ENCODE peak calls at places on chromosomes 11 and 22, in five cellular contexts. W, F, A, S and Q are unnamed samples.

GRCh38 chr11:10993186-10993585 is 135.3 kb upstream of the ZBED5 start:
- DNase-seq in W (peak), F (no peak), A (no peak), S (no peak), Q (no peak)

GRCh38 chr11:110471315-110471714 is 41.6 kb downstream of the FDX1 start:
- DNase-seq in W (peak), F (no peak), A (no peak), S (no peak), Q (no peak)

GRCh38 chr11:32137263-32137662 is 46.4 kb downstream of the RCN1 start:
- DNase-seq in W (peak), F (no peak), A (no peak), S (no peak), Q (no peak)

GRCh38 chr11:75476716-75477613 is 44.0 kb upstream of the KLHL35 start:
- DNase-seq in W (no peak), F (no peak), A (no peak), S (no peak), Q (no peak)

GRCh38 chr11:96218901-96219300 is 124.1 kb downstream of the MAML2 start:
- DNase-seq in W (no peak), F (no peak), A (no peak), S (no peak), Q (no peak)

GRCh38 chr11:96524475-96524874 is 134.7 kb downstream of the JRKL start:
- DNase-seq in W (peak), F (no peak), A (no peak), S (no peak), Q (no peak)

GRCh38 chr22:28024422-28024888 is 105.4 kb upstream of the PITPNB start:
- DNase-seq in W (no peak), F (no peak), A (no peak), S (no peak), Q (no peak)

GRCh38 chr22:47448231-47449035 is 686.0 kb downstream of the TBC1D22A start:
- DNase-seq in W (no peak), F (no peak), A (no peak), S (no peak), Q (no peak)

GRCh38 chr22:28933321-28933720 is 49.9 kb downstream of the ZNRF3 start:
- DNase-seq in W (no peak), F (no peak), A (no peak), S (no peak), Q (no peak)

GRCh38 chr22:22999473-22999872 is 70.8 kb upstream of the GNAZ start:
- DNase-seq in W (peak), F (no peak), A (no peak), S (no peak), Q (no peak)

GRCh38 chr11:3970101-3970500 is 114.6 kb downstream of the STIM1 start:
- DNase-seq in W (no peak), F (no peak), A (no peak), S (no peak), Q (no peak)

GRCh38 chr22:50699001-50699753 is 26.6 kb downstream of the SHANK3 start:
- DNase-seq in W (no peak), F (no peak), A (no peak), S (no peak), Q (no peak)

GRCh38 chr22:31334329-31334728 is 11.8 kb downstream of the PATZ1 start:
- DNase-seq in W (no peak), F (no peak), A (no peak), S (no peak), Q (peak)

GRCh38 chr11:800473-800872 is 2.4 kb upstream of the SLC25A22 start:
- DNase-seq in W (no peak), F (no peak), A (no peak), S (no peak), Q (no peak)

GRCh38 chr22:22827187-22827948 is 60.2 kb upstream of the IGLL5 start:
- DNase-seq in W (no peak), F (no peak), A (no peak), S (no peak), Q (no peak)

GRCh38 chr22:32204211-32204855 is 540 bp downstream of the RFPL2 start:
- DNase-seq in W (no peak), F (no peak), A (no peak), S (no peak), Q (peak)

GRCh38 chr11:95451682-95452081 is 220.7 kb upstream of the SESN3 start:
- DNase-seq in W (peak), F (no peak), A (no peak), S (no peak), Q (no peak)

GRCh38 chr11:58597749-58598148 is 18.9 kb downstream of the ZFP91 start:
- DNase-seq in W (no peak), F (no peak), A (no peak), S (no peak), Q (no peak)

GRCh38 chr11:15062631-15063030 is 10.8 kb upstream of the CALCB start:
- DNase-seq in W (no peak), F (no peak), A (no peak), S (no peak), Q (no peak)

GRCh38 chr11:69918938-69919650 is 99.9 kb upstream of the FGF3 start:
- DNase-seq in W (peak), F (peak), A (peak), S (peak), Q (peak)

GRCh38 chr11:121250843-121251242 is 41.7 kb upstream of the SC5D start:
- DNase-seq in W (peak), F (no peak), A (no peak), S (no peak), Q (no peak)

GRCh38 chr11:61732705-61733104 is 19.7 kb upstream of the MYRF start:
- DNase-seq in W (peak), F (no peak), A (no peak), S (no peak), Q (no peak)

GRCh38 chr22:28718044-28718443 is 23.6 kb downstream of the CHEK2 start:
- DNase-seq in W (no peak), F (no peak), A (no peak), S (no peak), Q (no peak)

GRCh38 chr11:125773516-125773915 is 5.1 kb downstream of the PATE2 start:
- DNase-seq in W (peak), F (no peak), A (no peak), S (no peak), Q (no peak)

GRCh38 chr11:122750047-122750446 is 88.3 kb upstream of the CRTAM start:
- DNase-seq in W (no peak), F (no peak), A (no peak), S (no peak), Q (no peak)

GRCh38 chr22:28538922-28539321 is 140.7 kb downstream of the TTC28 start:
- DNase-seq in W (no peak), F (no peak), A (no peak), S (no peak), Q (no peak)

GRCh38 chr11:2890466-2891241 is 5.1 kb upstream of the CDKN1C start:
- DNase-seq in W (no peak), F (no peak), A (no peak), S (no peak), Q (no peak)

GRCh38 chr11:20131744-20132666 is 28.3 kb downstream of the DBX1 start:
- DNase-seq in W (peak), F (no peak), A (peak), S (peak), Q (peak)

GRCh38 chr11:68891356-68891948 is 12.2 kb downstream of the MRPL21 start:
- DNase-seq in W (no peak), F (no peak), A (no peak), S (no peak), Q (peak)

GRCh38 chr11:65637794-65638317 is at the start of gene SIPA1:
- DNase-seq in W (peak), F (no peak), A (peak), S (peak), Q (peak)

GRCh38 chr11:94151903-94152677 is 23.4 kb downstream of the PANX1 start:
- DNase-seq in W (peak), F (peak), A (no peak), S (no peak), Q (no peak)

GRCh38 chr11:48034926-48035876 is 54.8 kb downstream of the PTPRJ start:
- DNase-seq in W (peak), F (peak), A (no peak), S (no peak), Q (peak)

GRCh38 chr11:65558002-65558784 is at the start of gene LTBP3:
- DNase-seq in W (peak), F (peak), A (no peak), S (no peak), Q (peak)

GRCh38 chr11:45180158-45180887 is 33.9 kb downstream of the PRDM11 start:
- DNase-seq in W (peak), F (no peak), A (no peak), S (peak), Q (peak)

GRCh38 chr11:64118871-64119495 is 46.9 kb downstream of the MACROD1 start:
- DNase-seq in W (no peak), F (no peak), A (no peak), S (no peak), Q (peak)

GRCh38 chr11:120630100-120630499 is 118.6 kb downstream of the GRIK4 start:
- DNase-seq in W (no peak), F (no peak), A (no peak), S (no peak), Q (no peak)

GRCh38 chr11:1077033-1077416 is 2.4 kb downstream of the MUC2 start:
- DNase-seq in W (no peak), F (no peak), A (no peak), S (no peak), Q (no peak)

GRCh38 chr11:73795925-73796632 is 8.4 kb downstream of the MRPL48 start:
- DNase-seq in W (no peak), F (no peak), A (no peak), S (no peak), Q (peak)

GRCh38 chr11:103395612-103396011 is 286.4 kb downstream of the DYNC2H1 start:
- DNase-seq in W (peak), F (no peak), A (no peak), S (no peak), Q (no peak)